ENCODE peak calls at places on chromosomes 7 and 10, in six cellular contexts. T, Q, Y, G, O and S are unnamed samples.
A peak's percentile ranks its signal among the peaks of the same experiment; 100 is the strongest.

GRCh38 chr10:43038783-43039628 is 37.9 kb upstream of the RET start:
- DNase-seq in T (no peak), Q (no peak), Y (no peak), G (no peak), O (no peak), S (no peak)

GRCh38 chr7:47771301-47771989 is 176.8 kb downstream of the PKD1L1 start:
- DNase-seq in T (no peak), Q (no peak), Y (no peak), G (peak; percentile 75), O (no peak), S (peak; percentile 52)

GRCh38 chr7:3416453-3416852 is 115.4 kb downstream of the SDK1 start:
- DNase-seq in T (no peak), Q (no peak), Y (no peak), G (no peak), O (no peak), S (no peak)

GRCh38 chr10:89992575-89992974 is 291.2 kb downstream of the KIF20B start:
- DNase-seq in T (no peak), Q (no peak), Y (no peak), G (no peak), O (no peak), S (no peak)

GRCh38 chr7:102312317-102312716 is 25.6 kb downstream of the SH2B2 start:
- DNase-seq in T (no peak), Q (no peak), Y (no peak), G (no peak), O (no peak), S (no peak)

GRCh38 chr10:60147576-60148265 is 241.4 kb upstream of the CCDC6 start:
- DNase-seq in T (no peak), Q (no peak), Y (no peak), G (no peak), O (no peak), S (no peak)

GRCh38 chr7:35889001-35889400 is 88.1 kb downstream of the SEPTIN7 start:
- DNase-seq in T (no peak), Q (no peak), Y (no peak), G (no peak), O (no peak), S (no peak)

GRCh38 chr10:123582084-123582989 is 83.8 kb upstream of the GPR26 start:
- DNase-seq in T (peak; percentile 89), Q (peak; percentile 72), Y (peak; percentile 84), G (peak; percentile 78), O (no peak), S (peak; percentile 93)

GRCh38 chr10:12412671-12413368 is 63.5 kb downstream of the CAMK1D start:
- DNase-seq in T (no peak), Q (no peak), Y (peak; percentile 67), G (no peak), O (peak; percentile 24), S (no peak)

GRCh38 chr10:69569144-69569934 is 3.9 kb downstream of the NEUROG3 start:
- DNase-seq in T (no peak), Q (peak; percentile 55), Y (no peak), G (no peak), O (no peak), S (no peak)

GRCh38 chr7:43855176-43855575 is 14.1 kb downstream of the MRPS24 start:
- DNase-seq in T (no peak), Q (no peak), Y (no peak), G (no peak), O (no peak), S (no peak)

GRCh38 chr7:111744501-111745155 is 182.3 kb upstream of the IMMP2L start:
- DNase-seq in T (no peak), Q (no peak), Y (no peak), G (peak; percentile 80), O (no peak), S (peak; percentile 10)

GRCh38 chr7:6623589-6624245 is 8.3 kb downstream of the ZNF853 start:
- DNase-seq in T (no peak), Q (no peak), Y (peak; percentile 35), G (no peak), O (no peak), S (no peak)

GRCh38 chr10:30387646-30388243 is 38.7 kb upstream of the MTPAP start:
- DNase-seq in T (no peak), Q (no peak), Y (no peak), G (peak; percentile 38), O (no peak), S (no peak)

GRCh38 chr7:137471128-137471527 is 127.6 kb upstream of the PTN start:
- DNase-seq in T (no peak), Q (no peak), Y (no peak), G (no peak), O (no peak), S (no peak)

GRCh38 chr7:100369105-100369504 is 4.2 kb upstream of the PILRA start:
- DNase-seq in T (no peak), Q (no peak), Y (no peak), G (no peak), O (no peak), S (no peak)

GRCh38 chr10:119362122-119362521 is 154.8 kb downstream of the GRK5 start:
- DNase-seq in T (no peak), Q (no peak), Y (no peak), G (no peak), O (no peak), S (peak; percentile 34)

GRCh38 chr10:51643734-51644133 is 55.7 kb downstream of the CSTF2T start:
- DNase-seq in T (no peak), Q (no peak), Y (no peak), G (no peak), O (no peak), S (no peak)

GRCh38 chr10:98611432-98611831 is 164.7 kb upstream of the HPS1 start:
- DNase-seq in T (no peak), Q (no peak), Y (no peak), G (no peak), O (no peak), S (peak; percentile 33)

GRCh38 chr10:22849077-22849810 is 78.6 kb upstream of the ARMC3 start:
- DNase-seq in T (peak; percentile 19), Q (no peak), Y (peak; percentile 37), G (peak; percentile 55), O (no peak), S (peak; percentile 54)

GRCh38 chr10:97042716-97043562 is 142.8 kb downstream of the SLIT1 start:
- DNase-seq in T (no peak), Q (no peak), Y (no peak), G (no peak), O (no peak), S (no peak)

GRCh38 chr10:132387723-132388210 is 9.2 kb upstream of the PWWP2B start:
- DNase-seq in T (peak; percentile 91), Q (peak; percentile 44), Y (peak; percentile 88), G (peak; percentile 38), O (peak; percentile 63), S (peak; percentile 83)

GRCh38 chr10:9922123-9922685 is 1095.5 kb upstream of the CELF2 start:
- DNase-seq in T (no peak), Q (no peak), Y (no peak), G (no peak), O (no peak), S (no peak)

GRCh38 chr7:115099906-115100305 is 178.0 kb downstream of the MDFIC start:
- DNase-seq in T (no peak), Q (no peak), Y (no peak), G (peak; percentile 76), O (no peak), S (peak; percentile 71)

GRCh38 chr7:46544396-46545008 is 623.4 kb upstream of the IGFBP3 start:
- DNase-seq in T (no peak), Q (no peak), Y (no peak), G (peak; percentile 45), O (no peak), S (peak; percentile 81)

GRCh38 chr7:47806701-47807103 is 141.6 kb downstream of the PKD1L1 start:
- DNase-seq in T (no peak), Q (no peak), Y (no peak), G (no peak), O (no peak), S (no peak)

GRCh38 chr10:52666931-52667330 is 105.7 kb downstream of the MBL2 start:
- DNase-seq in T (no peak), Q (no peak), Y (no peak), G (no peak), O (no peak), S (no peak)

GRCh38 chr7:67019562-67020390 is 23.1 kb downstream of the TYW1 start:
- DNase-seq in T (no peak), Q (no peak), Y (no peak), G (no peak), O (no peak), S (no peak)

GRCh38 chr10:29757551-29758297 is 123.0 kb upstream of the SVIL start:
- DNase-seq in T (no peak), Q (no peak), Y (no peak), G (peak; percentile 25), O (no peak), S (no peak)